ENCODE peak calls at places on chromosomes 16 and 17, in five cellular contexts. E is CD4-positive, alpha-beta memory T cell; L is heart right ventricle; G is effector memory CD4-positive, alpha-beta T cell; Y is tibial nerve. M is an unnamed sample. For H3K27me3, the result is how much of the 10 kb centered on the place peaks cover.

GRCh38 chr16:24255446-24256352 is at the start of gene CACNG3:
- DNase-seq in L (peak), Y (no peak), E (peak), G (peak), M (no peak)

GRCh38 chr16:12260647-12261262 is 284.2 kb downstream of the SNX29 start:
- DNase-seq in G (no peak), E (no peak), L (no peak), Y (no peak), M (peak)

GRCh38 chr16:82793550-82794244 is 166.9 kb downstream of the CDH13 start:
- DNase-seq in E (no peak), L (no peak), Y (no peak), G (no peak), M (no peak)

GRCh38 chr16:28572659-28573510 is 19.2 kb downstream of the SGF29 start:
- DNase-seq in E (no peak), L (no peak), Y (no peak), G (no peak), M (no peak)

GRCh38 chr17:48451489-48451888 is 21.5 kb upstream of the SKAP1 start:
- DNase-seq in L (no peak), Y (no peak), G (no peak), E (no peak), M (no peak)

GRCh38 chr17:31321971-31322370 is 549 bp upstream of the EVI2A start:
- DNase-seq in G (peak), E (no peak), Y (no peak), L (no peak), M (no peak)

GRCh38 chr17:47324224-47325020 is 667 bp downstream of the EFCAB13 start:
- DNase-seq in Y (peak), L (peak), G (peak), E (peak), M (peak)

GRCh38 chr17:61617261-61617660 is 26.2 kb upstream of the NACA2 start:
- DNase-seq in E (no peak), Y (no peak), G (no peak), L (no peak), M (no peak)

GRCh38 chr16:58999751-59000150 is 265.6 kb upstream of the GOT2 start:
- DNase-seq in Y (no peak), E (no peak), L (no peak), G (no peak), M (no peak)

GRCh38 chr16:68910051-68910450 is 66.7 kb downstream of the TANGO6 start:
- DNase-seq in L (no peak), G (no peak), E (no peak), Y (no peak), M (no peak)

GRCh38 chr17:57906910-57907309 is 48.3 kb downstream of the CUEDC1 start:
- DNase-seq in G (no peak), E (no peak), Y (no peak), L (no peak), M (no peak)

GRCh38 chr17:63438092-63439051 is 7.7 kb downstream of the CYB561 start:
- DNase-seq in E (no peak), Y (no peak), L (no peak), G (no peak), M (no peak)

GRCh38 chr16:79008869-79009179 is 591.7 kb downstream of the MAF start:
- DNase-seq in G (no peak), E (no peak), Y (no peak), L (no peak), M (peak)

GRCh38 chr17:13086142-13086769 is 68.4 kb upstream of the ELAC2 start:
- DNase-seq in E (no peak), G (no peak), L (no peak), Y (no peak), M (no peak)

GRCh38 chr16:66662445-66663194 is 33.9 kb downstream of the CMTM4 start:
- DNase-seq in E (no peak), L (no peak), Y (peak), G (no peak), M (peak)

GRCh38 chr16:84042308-84042878 is at the start of gene SLC38A8:
- DNase-seq in Y (no peak), G (no peak), L (no peak), E (no peak), M (no peak)
- H3K27me3 ChIP-seq in Y (under half), G (under half), L (under half), E (under half), M (under half)

GRCh38 chr16:985237-985636 is 3.7 kb downstream of the SOX8 start:
- DNase-seq in Y (no peak), G (no peak), L (no peak), E (no peak), M (no peak)
- H3K27me3 ChIP-seq in Y (under half), G (under half), L (under half), E (under half), M (under half)

DNA sequence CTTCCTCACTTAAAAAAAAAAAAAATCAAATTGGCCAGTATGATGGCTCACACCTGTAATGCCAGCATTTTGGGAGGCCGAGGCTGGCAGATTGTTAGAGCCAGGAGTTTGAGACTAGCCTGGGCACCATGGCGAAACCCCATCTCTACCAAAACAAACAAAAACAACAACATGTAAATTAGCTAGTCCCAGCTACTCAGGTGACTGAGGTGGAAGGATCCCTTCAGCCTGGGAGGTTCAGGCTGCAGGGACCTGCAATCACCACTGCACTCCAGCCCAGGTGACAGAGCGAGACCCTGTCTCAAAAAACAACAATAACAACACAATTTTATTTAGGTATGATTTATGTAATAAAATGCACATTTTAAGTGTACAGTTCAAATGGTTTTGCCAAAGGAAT is 6.3 kb upstream of the EPOP start:
- DNase-seq in Y (no peak), L (no peak), G (no peak), E (no peak), M (no peak)
- H3K27me3 ChIP-seq in Y (under half), L (under half), G (under half), E (under half), M (under half)

GRCh38 chr16:86880316-86881117 is 302.2 kb downstream of the FOXL1 start:
- DNase-seq in Y (no peak), L (no peak), E (no peak), G (no peak), M (no peak)
- H3K27me3 ChIP-seq in Y (under half), L (under half), E (under half), G (under half), M (under half)

GRCh38 chr17:21375162-21375560 is 996 bp upstream of the KCNJ12 start:
- DNase-seq in E (no peak), Y (no peak), L (no peak), G (no peak), M (no peak)
- H3K27me3 ChIP-seq in E (under half), Y (under half), L (under half), G (under half), M (under half)

DNA sequence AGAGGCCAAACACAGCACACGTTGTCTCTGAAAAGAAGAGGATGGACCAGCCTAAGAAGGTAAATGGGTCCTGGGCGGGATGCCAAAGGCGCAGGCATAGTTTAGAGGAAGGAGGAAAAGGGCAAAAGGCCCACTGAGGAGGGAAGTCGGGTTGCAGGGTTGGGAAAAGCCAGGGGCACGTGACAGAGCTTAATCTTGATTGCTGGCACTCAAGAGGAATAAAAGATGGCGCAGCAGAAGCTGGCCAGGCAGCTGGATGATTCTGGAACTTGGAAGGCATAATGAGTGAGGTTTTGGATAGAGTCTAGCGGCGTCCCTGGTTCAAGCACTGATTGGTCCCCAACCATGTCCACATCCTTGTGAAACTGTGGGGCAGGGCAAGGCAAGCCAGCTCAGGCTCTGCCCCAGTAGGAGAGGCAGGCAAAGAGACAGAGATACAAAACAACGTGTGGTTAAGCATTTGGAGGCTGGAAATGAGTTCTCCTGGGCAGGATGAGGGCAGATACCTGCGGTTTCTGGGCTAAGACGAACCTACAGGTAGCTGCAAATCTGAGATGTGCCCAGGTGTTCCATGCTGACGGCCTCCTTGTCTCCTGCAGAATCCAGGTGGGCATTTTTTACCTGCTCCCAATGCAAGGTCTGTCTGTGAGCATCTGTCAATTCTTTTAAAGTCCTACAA is 52.7 kb upstream of the CIBAR2 start:
- DNase-seq in Y (peak), L (no peak), G (no peak), E (no peak), M (no peak)
- H3K27me3 ChIP-seq in Y (under half), L (under half), G (under half), E (under half), M (under half)

DNA sequence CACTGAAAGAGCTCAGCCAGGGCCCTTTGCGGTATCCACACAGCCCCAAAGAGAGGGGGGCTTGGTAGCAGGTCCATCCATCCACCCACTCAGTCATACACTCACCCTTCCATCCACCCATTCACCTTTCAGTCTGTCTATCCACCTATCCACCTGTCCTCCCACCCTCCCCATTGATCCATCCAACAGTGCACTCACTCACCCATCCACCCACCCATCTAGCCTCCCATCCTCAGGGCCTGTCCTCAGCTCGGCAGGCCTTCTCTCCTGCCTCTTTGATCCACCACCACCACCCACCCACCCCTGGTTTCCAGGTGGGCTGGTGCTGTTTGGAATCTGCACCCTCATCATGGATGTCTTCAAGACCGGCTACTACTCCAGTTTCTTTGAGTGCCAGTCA is 1.2 kb downstream of the OTOP2 start:
- DNase-seq in L (no peak), E (no peak), G (no peak), Y (no peak), M (no peak)
- H3K27me3 ChIP-seq in L (half or more), E (under half), G (under half), Y (half or more), M (under half)

GRCh38 chr17:71919181-71919580 is 201.6 kb upstream of the SOX9 start:
- DNase-seq in Y (peak), G (no peak), L (no peak), E (no peak), M (no peak)

GRCh38 chr17:71921726-71922320 is 199.0 kb upstream of the SOX9 start:
- DNase-seq in Y (no peak), L (no peak), E (peak), G (no peak), M (peak)

GRCh38 chr17:71926746-71927398 is 193.9 kb upstream of the SOX9 start:
- DNase-seq in Y (no peak), E (no peak), G (no peak), L (no peak), M (no peak)

GRCh38 chr17:71919896-71920295 is 200.9 kb upstream of the SOX9 start:
- DNase-seq in Y (no peak), G (no peak), L (no peak), E (no peak), M (no peak)

DNA sequence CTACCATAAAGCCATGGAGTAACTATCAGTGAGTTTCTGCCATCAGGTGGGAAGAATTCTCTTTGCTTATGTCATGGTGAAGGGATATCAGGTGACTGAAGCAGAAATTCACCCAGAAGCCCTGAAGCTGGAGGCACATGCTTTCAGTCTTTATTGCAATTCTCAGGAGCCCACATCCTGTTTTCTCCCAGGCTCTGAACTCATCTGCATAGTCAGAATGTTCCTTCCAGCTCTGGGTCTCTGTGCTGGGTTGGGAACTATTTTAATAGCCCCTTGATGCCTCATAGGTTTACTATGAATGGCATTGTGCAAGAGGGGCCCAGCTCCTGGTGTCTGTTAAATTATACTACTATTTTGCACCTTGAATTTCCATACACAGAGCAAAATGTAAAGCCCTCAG is 198.4 kb upstream of the SOX9 start:
- DNase-seq in L (no peak), G (no peak), Y (no peak), E (no peak), M (peak)
- H3K27me3 ChIP-seq in L (under half), G (under half), Y (under half), E (under half), M (under half)

GRCh38 chr17:39627717-39628516 is 1.2 kb downstream of the PPP1R1B start:
- DNase-seq in L (no peak), E (no peak), G (no peak), Y (no peak), M (no peak)
- H3K27me3 ChIP-seq in L (under half), E (under half), G (under half), Y (half or more), M (under half)

M was measured in bronchial epithelial cell.